ENCODE peak calls at places on chromosome 14, in nine cellular contexts. J is cerebellum; S is activated naive CD4-positive, alpha-beta T cell; O is GM04504; T is LoVo; P is AML-193; R is WERI-Rb-1; W is left ventricle myocardium inferior; H is GM03348. Y is an unnamed sample.

GRCh38 chr14:105090493-105091334 is 25.5 kb upstream of the GPR132 start:
- DNase-seq in T (peak; percentile 75), S (peak; percentile 86), O (no peak), J (peak; percentile 75), R (peak; percentile 93), P (peak; percentile 64), H (peak; percentile 90), W (peak; percentile 87), Y (peak; percentile 67)

GRCh38 chr14:88556581-88556980 is 1.8 kb upstream of the PTPN21 start:
- DNase-seq in T (no peak), O (no peak), S (no peak), W (no peak), R (no peak), H (peak; percentile 27), P (no peak), J (no peak), Y (peak; percentile 40)

GRCh38 chr14:61934385-61934784 is 172.2 kb downstream of the SNAPC1 start:
- DNase-seq in J (no peak), H (peak; percentile 63), R (no peak), T (no peak), O (peak; percentile 86), P (no peak), W (no peak), S (no peak), Y (peak; percentile 96)

GRCh38 chr14:37869633-37870032 is 274.2 kb downstream of the TTC6 start:
- DNase-seq in P (no peak), T (no peak), J (no peak), H (no peak), W (no peak), O (no peak), R (no peak), S (no peak), Y (no peak)

GRCh38 chr14:50887476-50887875 is 15.6 kb downstream of the ABHD12B start:
- DNase-seq in P (no peak), J (no peak), T (no peak), W (no peak), R (no peak), S (no peak), O (no peak), H (no peak), Y (no peak)

GRCh38 chr14:23185046-23185445 is 1.6 kb upstream of the SLC7A8 start:
- DNase-seq in H (no peak), P (no peak), J (no peak), W (no peak), R (no peak), T (peak; percentile 44), O (no peak), S (no peak), Y (no peak)

GRCh38 chr14:55122441-55122986 is 6.5 kb upstream of the LGALS3 start:
- DNase-seq in T (peak; percentile 84), W (peak; percentile 76), J (no peak), O (no peak), R (no peak), H (peak; percentile 17), S (no peak), P (no peak), Y (peak; percentile 38)

GRCh38 chr14:74905595-74906142 is 17.4 kb downstream of the RPS6KL1 start:
- DNase-seq in O (no peak), P (peak; percentile 16), T (peak; percentile 42), S (peak; percentile 73), R (peak; percentile 82), J (peak; percentile 57), W (peak; percentile 72), H (peak; percentile 85), Y (peak; percentile 51)

GRCh38 chr14:102180248-102180998 is 40.7 kb downstream of the WDR20 start:
- DNase-seq in T (no peak), O (no peak), J (no peak), W (no peak), R (no peak), P (no peak), H (no peak), S (no peak), Y (no peak)

GRCh38 chr14:62455446-62455845 is 589.8 kb downstream of the KCNH5 start:
- DNase-seq in W (no peak), R (no peak), O (no peak), J (no peak), T (no peak), S (no peak), H (no peak), P (no peak), Y (no peak)

GRCh38 chr14:79395061-79395460 is 816.2 kb downstream of the DIO2 start:
- DNase-seq in R (no peak), J (no peak), T (no peak), O (peak; percentile 61), W (no peak), P (no peak), S (no peak), H (peak; percentile 70), Y (peak; percentile 69)

GRCh38 chr14:89429206-89430091 is 12.4 kb upstream of the FOXN3 start:
- DNase-seq in W (no peak), P (peak; percentile 38), H (no peak), R (no peak), J (peak; percentile 65), O (no peak), S (no peak), T (no peak), Y (no peak)

GRCh38 chr14:95256011-95256775 is 63.5 kb downstream of the CLMN start:
- DNase-seq in R (no peak), J (no peak), S (no peak), O (no peak), T (no peak), P (no peak), H (no peak), W (no peak), Y (no peak)